ENCODE peak calls at places on chromosomes 6 and 20, in four cellular contexts. S is heart right ventricle; Y is CD8-positive, alpha-beta T cell; J is fibroblast of lung. U is an unnamed sample.

GRCh38 chr6:45438156-45438555 is 60.4 kb upstream of the SUPT3H start:
- DNase-seq in S (no peak), Y (no peak), J (no peak), U (no peak)

GRCh38 chr6:137409378-137409777 is 84.8 kb downstream of the OLIG3 start:
- DNase-seq in S (no peak), Y (no peak), J (no peak), U (no peak)

GRCh38 chr20:10314198-10314597 is 95.6 kb downstream of the SNAP25 start:
- DNase-seq in S (no peak), Y (no peak), J (peak), U (no peak)

GRCh38 chr20:44643596-44644383 is 7.7 kb downstream of the ADA start:
- DNase-seq in S (peak), Y (peak), J (peak), U (peak)

GRCh38 chr20:34834459-34834893 is 9.0 kb upstream of the NCOA6 start:
- DNase-seq in S (no peak), Y (no peak), J (peak), U (no peak)

GRCh38 chr20:21628800-21629199 is 76.7 kb upstream of the PAX1 start:
- DNase-seq in S (no peak), Y (no peak), J (no peak), U (no peak)

GRCh38 chr6:10478187-10479040 is 42.7 kb upstream of the GCNT2 start:
- DNase-seq in S (no peak), Y (no peak), J (peak), U (no peak)

GRCh38 chr6:81838724-81839425 is 86.4 kb upstream of the TENT5A start:
- DNase-seq in S (no peak), Y (no peak), J (no peak), U (no peak)

GRCh38 chr6:38640216-38640909 is 634 bp upstream of the BTBD9 start:
- DNase-seq in S (no peak), Y (peak), J (no peak), U (peak)

GRCh38 chr6:31899882-31900722 is 1.8 kb downstream of the ZBTB12 start:
- DNase-seq in S (no peak), Y (no peak), J (no peak), U (no peak)

GRCh38 chr6:7529141-7529540 is 12.3 kb upstream of the DSP start:
- DNase-seq in S (no peak), Y (no peak), J (no peak), U (no peak)

GRCh38 chr6:165987483-165988305 is 180.0 kb downstream of the TBXT start:
- DNase-seq in S (peak), Y (no peak), J (peak), U (no peak)

GRCh38 chr20:42492285-42492684 is 697.4 kb downstream of the PTPRT start:
- DNase-seq in S (no peak), Y (no peak), J (no peak), U (no peak)

GRCh38 chr20:15875446-15875845 is 697.8 kb downstream of the KIF16B start:
- DNase-seq in S (no peak), Y (no peak), J (no peak), U (no peak)
- H3K27ac ChIP-seq in S (no peak), Y (no peak), J (no peak), U (no peak)

DNA sequence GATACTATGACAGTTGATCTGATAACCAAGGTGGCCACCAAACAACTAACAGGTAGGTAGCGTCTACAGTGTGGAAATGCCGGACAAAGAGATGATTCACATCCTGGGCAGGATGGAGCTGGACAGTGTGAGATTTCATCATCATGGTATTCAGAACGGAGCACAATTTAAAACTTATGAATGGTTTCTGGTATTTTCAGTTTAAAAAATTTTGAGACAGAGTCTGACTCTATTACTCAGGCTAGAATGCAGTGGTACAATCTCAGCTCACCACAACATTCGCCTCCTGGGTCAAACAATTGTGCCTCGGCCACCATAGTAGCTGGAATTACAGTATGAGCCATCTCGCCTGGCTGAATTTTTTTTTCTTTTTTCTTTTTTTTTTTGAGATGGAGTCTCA is 43.8 kb downstream of the CEP57L1 start:
- DNase-seq in S (no peak), Y (no peak), J (peak), U (peak)
- H3K27ac ChIP-seq in S (no peak), Y (no peak), J (no peak), U (peak)

DNA sequence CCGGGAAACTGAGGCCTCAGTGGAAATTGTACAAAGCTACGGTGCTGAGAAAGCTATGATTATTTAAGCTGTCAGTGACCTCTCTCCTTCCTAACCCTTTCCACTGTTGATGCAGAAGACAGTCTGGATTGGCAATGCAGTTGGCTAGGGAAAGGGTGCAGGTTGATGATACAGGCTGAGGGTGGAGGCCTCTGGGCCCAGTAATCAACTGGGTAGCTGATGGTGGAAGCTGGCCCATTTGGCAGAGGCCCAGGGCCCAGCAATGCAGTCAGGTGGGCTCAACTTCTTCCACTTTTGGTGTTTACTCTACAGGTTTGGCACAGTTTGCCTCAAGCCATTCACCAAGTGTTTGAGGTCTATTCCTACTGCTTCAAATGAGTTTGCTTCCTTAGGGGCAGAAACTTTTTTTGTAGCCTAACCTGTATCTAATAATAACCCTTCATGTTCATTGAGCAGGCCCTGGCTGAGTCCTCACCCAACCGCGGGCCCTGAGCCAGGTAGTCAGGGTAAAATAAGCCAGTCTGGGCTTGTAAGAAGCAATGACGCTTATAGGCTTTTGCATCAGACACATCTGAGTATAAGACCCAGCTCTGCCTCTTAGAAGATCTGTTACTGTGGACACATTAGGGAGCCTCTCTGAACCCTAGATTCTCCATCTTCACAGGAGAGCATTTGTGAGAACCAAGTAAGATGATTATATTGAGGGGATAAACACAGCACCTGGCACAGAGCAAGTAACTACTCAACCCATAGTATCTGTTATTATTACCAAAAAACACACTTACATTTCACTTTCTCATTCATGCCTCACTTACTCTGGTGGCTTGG is 12.0 kb downstream of the BCL2L1 start:
- DNase-seq in S (no peak), Y (no peak), J (no peak), U (peak)
- H3K27ac ChIP-seq in S (peak), Y (no peak), J (no peak), U (peak)

GRCh38 chr6:40810176-40810575 is 223.0 kb upstream of the LRFN2 start:
- DNase-seq in S (no peak), Y (no peak), J (no peak), U (no peak)
- H3K27ac ChIP-seq in S (no peak), Y (no peak), J (no peak), U (no peak)

DNA sequence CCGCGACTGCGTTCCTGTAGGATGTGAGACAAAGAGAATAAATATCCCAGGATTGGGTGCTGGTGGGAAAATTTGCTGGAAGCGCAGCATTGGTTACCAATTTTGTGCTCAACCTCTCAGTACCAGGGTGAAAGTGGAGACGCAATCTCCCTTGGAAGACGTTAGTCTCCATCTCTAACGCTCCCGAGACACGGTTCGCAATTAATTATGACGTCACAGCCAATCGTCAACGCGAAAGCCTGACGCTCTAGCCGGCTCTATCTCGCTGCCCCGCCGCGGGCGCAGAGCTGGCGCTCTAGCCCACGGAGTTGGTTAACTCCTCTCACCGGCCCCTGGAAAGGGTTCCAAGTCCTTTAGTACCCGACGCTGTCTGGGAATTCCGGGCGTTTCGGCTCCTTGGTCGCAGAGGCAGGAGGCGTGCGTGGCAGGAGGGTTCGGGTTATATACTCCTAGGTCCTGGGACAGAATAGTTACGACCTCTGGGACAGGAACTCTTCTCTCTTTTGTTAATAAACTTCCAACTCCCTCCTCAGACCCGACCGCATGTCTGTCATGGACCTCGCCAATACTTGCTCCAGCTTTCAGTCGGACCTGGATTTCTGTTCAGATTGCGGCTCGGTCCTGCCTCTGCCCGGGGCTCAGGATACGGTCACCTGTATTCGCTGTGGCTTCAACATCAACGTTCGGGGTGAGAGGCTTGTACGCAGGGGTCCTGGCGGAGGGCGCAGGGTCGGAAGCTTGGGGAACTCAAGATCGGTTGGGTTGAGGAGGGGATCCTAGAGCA is at the start of gene POLR1H:
- DNase-seq in S (peak), Y (peak), J (peak), U (peak)
- H3K27ac ChIP-seq in S (peak), Y (peak), J (peak), U (peak)

GRCh38 chr6:23280445-23280844 is 711.1 kb downstream of the HDGFL1 start:
- DNase-seq in S (no peak), Y (no peak), J (no peak), U (no peak)
- H3K27ac ChIP-seq in S (no peak), Y (no peak), J (no peak), U (no peak)

GRCh38 chr6:152375200-152375599 is 262.0 kb downstream of the SYNE1 start:
- DNase-seq in S (no peak), Y (no peak), J (no peak), U (no peak)

GRCh38 chr6:152378154-152378553 is 259.0 kb downstream of the SYNE1 start:
- DNase-seq in S (no peak), Y (no peak), J (no peak), U (no peak)

GRCh38 chr6:152386131-152386530 is 251.0 kb downstream of the SYNE1 start:
- DNase-seq in S (no peak), Y (no peak), J (no peak), U (no peak)

GRCh38 chr6:152380993-152381898 is 255.9 kb downstream of the SYNE1 start:
- DNase-seq in S (peak), Y (no peak), J (peak), U (no peak)

DNA sequence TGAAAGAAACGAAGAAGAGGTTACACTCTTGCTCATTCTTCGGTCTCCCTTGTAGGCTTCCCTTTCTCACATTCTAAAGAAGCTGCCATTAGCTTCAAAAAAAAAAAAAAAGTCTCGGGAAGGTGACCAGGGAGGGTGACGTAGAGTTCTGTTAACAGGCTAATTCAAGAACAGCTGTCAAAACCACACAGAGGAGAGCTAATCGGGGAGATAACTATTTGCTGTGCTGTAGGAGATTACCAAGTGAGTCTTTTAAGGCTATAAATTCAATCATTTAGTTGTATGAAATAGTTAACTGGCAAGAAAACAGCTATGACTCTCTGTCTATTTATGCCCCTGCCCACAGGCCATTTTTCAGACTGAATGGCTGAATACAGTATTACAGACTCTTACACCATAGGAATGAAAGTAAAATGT is 256.8 kb downstream of the SYNE1 start:
- DNase-seq in S (peak), Y (no peak), J (peak), U (no peak)
- H3K27ac ChIP-seq in S (peak), Y (no peak), J (peak), U (peak)